ENCODE peak calls at places on chromosomes 16 and 17, in seven cellular contexts. One of them, this sample, is unnamed.

GRCh38 chr17:29138184-29138955 is 41.8 kb downstream of the MYO18A start:
- DNase-seq in epithelial cell of esophagus: peak
- DNase-seq in retinal pigment epithelial cell: no peak
- DNase-seq in fibroblast of pulmonary artery: no peak
- DNase-seq in heart right ventricle: no peak
- DNase-seq in lower lobe of right lung: no peak
- DNase-seq in WERI-Rb-1: no peak
- DNase-seq in this sample: no peak

GRCh38 chr16:9091867-9092281 is 430 bp downstream of the HAPSTR1 start:
- DNase-seq in epithelial cell of esophagus: peak
- DNase-seq in retinal pigment epithelial cell: no peak
- DNase-seq in fibroblast of pulmonary artery: peak
- DNase-seq in heart right ventricle: no peak
- DNase-seq in lower lobe of right lung: peak
- DNase-seq in WERI-Rb-1: peak
- DNase-seq in this sample: no peak

GRCh38 chr16:82454566-82454965 is 172.2 kb upstream of the CDH13 start:
- DNase-seq in epithelial cell of esophagus: no peak
- DNase-seq in retinal pigment epithelial cell: no peak
- DNase-seq in fibroblast of pulmonary artery: no peak
- DNase-seq in heart right ventricle: no peak
- DNase-seq in lower lobe of right lung: no peak
- DNase-seq in WERI-Rb-1: no peak
- DNase-seq in this sample: no peak

GRCh38 chr16:8096211-8096610 is 494.1 kb downstream of the TMEM114 start:
- DNase-seq in epithelial cell of esophagus: no peak
- DNase-seq in retinal pigment epithelial cell: no peak
- DNase-seq in fibroblast of pulmonary artery: no peak
- DNase-seq in heart right ventricle: no peak
- DNase-seq in lower lobe of right lung: no peak
- DNase-seq in WERI-Rb-1: peak
- DNase-seq in this sample: no peak

GRCh38 chr17:81060416-81060815 is 25.5 kb downstream of the BAIAP2 start:
- DNase-seq in epithelial cell of esophagus: no peak
- DNase-seq in retinal pigment epithelial cell: no peak
- DNase-seq in fibroblast of pulmonary artery: no peak
- DNase-seq in heart right ventricle: no peak
- DNase-seq in lower lobe of right lung: no peak
- DNase-seq in WERI-Rb-1: no peak
- DNase-seq in this sample: no peak

GRCh38 chr17:42171831-42172230 is 9.1 kb downstream of the KCNH4 start:
- DNase-seq in epithelial cell of esophagus: peak
- DNase-seq in retinal pigment epithelial cell: no peak
- DNase-seq in fibroblast of pulmonary artery: no peak
- DNase-seq in heart right ventricle: no peak
- DNase-seq in lower lobe of right lung: no peak
- DNase-seq in WERI-Rb-1: no peak
- DNase-seq in this sample: no peak

GRCh38 chr17:76872221-76872873 is 4.1 kb downstream of the MGAT5B start:
- DNase-seq in epithelial cell of esophagus: peak
- DNase-seq in retinal pigment epithelial cell: peak
- DNase-seq in fibroblast of pulmonary artery: peak
- DNase-seq in heart right ventricle: no peak
- DNase-seq in lower lobe of right lung: no peak
- DNase-seq in WERI-Rb-1: no peak
- DNase-seq in this sample: peak

GRCh38 chr17:28173071-28173561 is 130.6 kb downstream of the NLK start:
- DNase-seq in epithelial cell of esophagus: no peak
- DNase-seq in retinal pigment epithelial cell: no peak
- DNase-seq in fibroblast of pulmonary artery: no peak
- DNase-seq in heart right ventricle: no peak
- DNase-seq in lower lobe of right lung: no peak
- DNase-seq in WERI-Rb-1: no peak
- DNase-seq in this sample: no peak

GRCh38 chr17:27845264-27846041 is 45.1 kb upstream of the NOS2 start:
- DNase-seq in epithelial cell of esophagus: no peak
- DNase-seq in retinal pigment epithelial cell: no peak
- DNase-seq in fibroblast of pulmonary artery: no peak
- DNase-seq in heart right ventricle: no peak
- DNase-seq in lower lobe of right lung: no peak
- DNase-seq in WERI-Rb-1: no peak
- DNase-seq in this sample: no peak

GRCh38 chr17:5000237-5000639 is 2.5 kb downstream of the KIF1C start:
- DNase-seq in epithelial cell of esophagus: no peak
- DNase-seq in retinal pigment epithelial cell: no peak
- DNase-seq in fibroblast of pulmonary artery: peak
- DNase-seq in heart right ventricle: peak
- DNase-seq in lower lobe of right lung: peak
- DNase-seq in WERI-Rb-1: no peak
- DNase-seq in this sample: no peak

GRCh38 chr17:75263051-75263450 is 1.4 kb downstream of the MRPS7 start:
- DNase-seq in epithelial cell of esophagus: no peak
- DNase-seq in retinal pigment epithelial cell: no peak
- DNase-seq in fibroblast of pulmonary artery: no peak
- DNase-seq in heart right ventricle: no peak
- DNase-seq in lower lobe of right lung: no peak
- DNase-seq in WERI-Rb-1: no peak
- DNase-seq in this sample: no peak
- H3K4me3 ChIP-seq in epithelial cell of esophagus: peak
- H3K4me3 ChIP-seq in retinal pigment epithelial cell: no peak
- H3K4me3 ChIP-seq in fibroblast of pulmonary artery: no peak
- H3K4me3 ChIP-seq in heart right ventricle: peak
- H3K4me3 ChIP-seq in lower lobe of right lung: no peak
- H3K4me3 ChIP-seq in WERI-Rb-1: no peak
- H3K4me3 ChIP-seq in this sample: no peak

GRCh38 chr17:73877962-73878361 is 233.7 kb upstream of the SDK2 start:
- DNase-seq in epithelial cell of esophagus: no peak
- DNase-seq in retinal pigment epithelial cell: no peak
- DNase-seq in fibroblast of pulmonary artery: no peak
- DNase-seq in heart right ventricle: no peak
- DNase-seq in lower lobe of right lung: no peak
- DNase-seq in WERI-Rb-1: no peak
- DNase-seq in this sample: no peak

GRCh38 chr17:73879987-73880386 is 235.7 kb upstream of the SDK2 start:
- DNase-seq in epithelial cell of esophagus: no peak
- DNase-seq in retinal pigment epithelial cell: no peak
- DNase-seq in fibroblast of pulmonary artery: no peak
- DNase-seq in heart right ventricle: no peak
- DNase-seq in lower lobe of right lung: no peak
- DNase-seq in WERI-Rb-1: no peak
- DNase-seq in this sample: no peak

GRCh38 chr17:73875346-73875745 is 231.1 kb upstream of the SDK2 start:
- DNase-seq in epithelial cell of esophagus: no peak
- DNase-seq in retinal pigment epithelial cell: no peak
- DNase-seq in fibroblast of pulmonary artery: no peak
- DNase-seq in heart right ventricle: no peak
- DNase-seq in lower lobe of right lung: no peak
- DNase-seq in WERI-Rb-1: no peak
- DNase-seq in this sample: no peak

GRCh38 chr17:73882590-73882989 is 238.3 kb upstream of the SDK2 start:
- DNase-seq in epithelial cell of esophagus: no peak
- DNase-seq in retinal pigment epithelial cell: no peak
- DNase-seq in fibroblast of pulmonary artery: no peak
- DNase-seq in heart right ventricle: no peak
- DNase-seq in lower lobe of right lung: no peak
- DNase-seq in WERI-Rb-1: no peak
- DNase-seq in this sample: no peak

GRCh38 chr17:73878923-73879322 is 234.7 kb upstream of the SDK2 start:
- DNase-seq in epithelial cell of esophagus: no peak
- DNase-seq in retinal pigment epithelial cell: no peak
- DNase-seq in fibroblast of pulmonary artery: no peak
- DNase-seq in heart right ventricle: no peak
- DNase-seq in lower lobe of right lung: no peak
- DNase-seq in WERI-Rb-1: no peak
- DNase-seq in this sample: no peak
- H3K4me3 ChIP-seq in epithelial cell of esophagus: no peak
- H3K4me3 ChIP-seq in retinal pigment epithelial cell: no peak
- H3K4me3 ChIP-seq in fibroblast of pulmonary artery: no peak
- H3K4me3 ChIP-seq in heart right ventricle: no peak
- H3K4me3 ChIP-seq in lower lobe of right lung: no peak
- H3K4me3 ChIP-seq in WERI-Rb-1: no peak
- H3K4me3 ChIP-seq in this sample: no peak

DNA sequence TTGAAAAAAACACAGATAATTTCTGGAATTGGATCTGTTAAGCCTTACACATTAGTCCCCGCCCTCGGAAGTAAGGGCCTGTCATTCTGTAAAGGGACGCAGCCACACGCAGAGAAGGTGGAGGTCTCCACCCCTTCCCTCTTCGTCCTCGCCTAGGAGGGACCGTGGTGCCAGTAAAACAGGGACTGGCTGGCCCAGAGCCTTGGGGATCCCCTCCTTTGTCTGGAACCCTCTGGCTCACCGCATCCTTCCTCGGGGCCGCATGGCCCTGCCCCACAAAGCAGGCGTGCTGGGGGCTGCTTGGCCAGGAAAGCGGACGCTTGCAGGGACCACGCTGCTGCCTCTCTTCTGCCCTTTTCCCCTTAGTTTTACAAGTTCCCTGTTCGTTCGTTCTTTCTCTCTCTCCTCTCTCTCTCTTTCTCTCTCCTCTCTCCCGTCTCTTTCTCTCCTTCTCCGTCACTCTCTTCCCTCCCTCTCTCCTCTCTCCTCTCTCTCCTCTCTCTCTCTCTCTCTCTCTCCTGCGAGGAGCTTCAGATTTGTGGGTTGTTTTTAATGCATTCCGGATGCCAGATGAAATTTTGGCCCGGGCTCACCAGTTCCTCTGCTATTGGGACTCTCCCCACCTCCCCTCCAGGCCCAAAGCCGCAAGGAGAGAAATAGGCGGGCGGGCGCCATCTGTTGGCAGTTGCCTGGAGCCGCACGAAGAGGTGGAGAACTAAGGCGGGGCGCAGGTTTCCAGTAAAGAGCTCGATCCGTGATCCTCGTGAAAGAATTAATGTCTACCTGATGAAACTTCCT is 35.1 kb upstream of the CDRT4 start:
- DNase-seq in epithelial cell of esophagus: peak
- DNase-seq in retinal pigment epithelial cell: no peak
- DNase-seq in fibroblast of pulmonary artery: peak
- DNase-seq in heart right ventricle: peak
- DNase-seq in lower lobe of right lung: peak
- DNase-seq in WERI-Rb-1: peak
- DNase-seq in this sample: peak
- H3K4me3 ChIP-seq in epithelial cell of esophagus: no peak
- H3K4me3 ChIP-seq in retinal pigment epithelial cell: no peak
- H3K4me3 ChIP-seq in fibroblast of pulmonary artery: peak
- H3K4me3 ChIP-seq in heart right ventricle: peak
- H3K4me3 ChIP-seq in lower lobe of right lung: peak
- H3K4me3 ChIP-seq in WERI-Rb-1: no peak
- H3K4me3 ChIP-seq in this sample: peak

DNA sequence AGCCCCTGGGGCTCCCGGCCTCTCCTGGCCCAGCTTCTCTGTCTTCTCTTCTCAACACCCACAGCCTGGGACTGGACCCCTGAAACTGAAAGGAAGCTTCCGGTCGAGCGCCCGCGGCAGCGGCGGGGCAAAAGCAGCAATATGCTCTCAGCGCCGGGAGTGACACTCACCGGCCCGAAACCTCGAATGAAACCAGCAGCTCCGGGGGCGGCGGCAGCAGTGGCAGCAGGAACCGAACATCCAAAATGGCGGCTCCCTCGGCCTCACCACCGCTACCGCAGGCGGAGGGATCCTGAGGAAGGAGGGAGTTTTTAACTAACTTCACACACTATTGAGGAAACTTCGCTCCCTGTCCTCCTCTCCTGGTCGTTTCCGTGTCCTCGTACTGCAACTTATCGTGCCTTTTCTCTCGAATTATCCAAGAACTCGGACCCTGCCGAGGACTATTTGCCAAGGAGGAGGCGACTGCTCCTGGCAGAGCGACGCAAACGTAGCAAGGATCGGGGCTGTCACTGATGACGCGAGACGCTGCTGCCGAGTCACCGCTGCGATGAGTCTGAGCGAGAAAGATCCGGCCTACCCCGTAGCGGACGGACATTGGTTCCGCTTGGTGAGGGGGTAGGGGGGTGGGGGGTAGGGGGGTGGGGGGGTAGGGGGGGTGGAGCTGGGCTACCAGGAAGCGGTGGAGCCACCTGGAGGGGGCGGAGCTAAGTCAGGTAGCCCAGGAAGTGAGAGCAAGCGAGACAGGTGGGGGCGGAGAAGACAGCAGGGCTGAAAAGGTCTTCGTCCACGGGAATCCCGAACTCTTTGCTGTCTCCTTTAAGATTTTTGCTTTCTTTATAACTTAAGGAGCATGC is at the start of gene AP1G1:
- DNase-seq in epithelial cell of esophagus: peak
- DNase-seq in retinal pigment epithelial cell: peak
- DNase-seq in fibroblast of pulmonary artery: peak
- DNase-seq in heart right ventricle: peak
- DNase-seq in lower lobe of right lung: peak
- DNase-seq in WERI-Rb-1: peak
- DNase-seq in this sample: peak
- H3K4me3 ChIP-seq in epithelial cell of esophagus: peak
- H3K4me3 ChIP-seq in retinal pigment epithelial cell: peak
- H3K4me3 ChIP-seq in fibroblast of pulmonary artery: peak
- H3K4me3 ChIP-seq in heart right ventricle: peak
- H3K4me3 ChIP-seq in lower lobe of right lung: peak
- H3K4me3 ChIP-seq in WERI-Rb-1: peak
- H3K4me3 ChIP-seq in this sample: peak

GRCh38 chr16:1019234-1019933 is 37.8 kb downstream of the SOX8 start:
- DNase-seq in epithelial cell of esophagus: no peak
- DNase-seq in retinal pigment epithelial cell: peak
- DNase-seq in fibroblast of pulmonary artery: peak
- DNase-seq in heart right ventricle: peak
- DNase-seq in lower lobe of right lung: no peak
- DNase-seq in WERI-Rb-1: peak
- DNase-seq in this sample: peak
- H3K4me3 ChIP-seq in epithelial cell of esophagus: no peak
- H3K4me3 ChIP-seq in retinal pigment epithelial cell: no peak
- H3K4me3 ChIP-seq in fibroblast of pulmonary artery: peak
- H3K4me3 ChIP-seq in heart right ventricle: peak
- H3K4me3 ChIP-seq in lower lobe of right lung: peak
- H3K4me3 ChIP-seq in WERI-Rb-1: peak
- H3K4me3 ChIP-seq in this sample: peak

GRCh38 chr17:58331815-58332719 is 3.5 kb upstream of the TSPOAP1 start:
- DNase-seq in epithelial cell of esophagus: no peak
- DNase-seq in retinal pigment epithelial cell: no peak
- DNase-seq in fibroblast of pulmonary artery: no peak
- DNase-seq in heart right ventricle: peak
- DNase-seq in lower lobe of right lung: peak
- DNase-seq in WERI-Rb-1: no peak
- DNase-seq in this sample: no peak
- H3K4me3 ChIP-seq in epithelial cell of esophagus: no peak
- H3K4me3 ChIP-seq in retinal pigment epithelial cell: no peak
- H3K4me3 ChIP-seq in fibroblast of pulmonary artery: no peak
- H3K4me3 ChIP-seq in heart right ventricle: peak
- H3K4me3 ChIP-seq in lower lobe of right lung: peak
- H3K4me3 ChIP-seq in WERI-Rb-1: no peak
- H3K4me3 ChIP-seq in this sample: no peak

GRCh38 chr16:3012828-3013420 is at the start of gene CLDN9:
- DNase-seq in epithelial cell of esophagus: no peak
- DNase-seq in retinal pigment epithelial cell: no peak
- DNase-seq in fibroblast of pulmonary artery: no peak
- DNase-seq in heart right ventricle: no peak
- DNase-seq in lower lobe of right lung: no peak
- DNase-seq in WERI-Rb-1: peak
- DNase-seq in this sample: no peak
- H3K4me3 ChIP-seq in epithelial cell of esophagus: no peak
- H3K4me3 ChIP-seq in retinal pigment epithelial cell: peak
- H3K4me3 ChIP-seq in fibroblast of pulmonary artery: no peak
- H3K4me3 ChIP-seq in heart right ventricle: no peak
- H3K4me3 ChIP-seq in lower lobe of right lung: no peak
- H3K4me3 ChIP-seq in WERI-Rb-1: no peak
- H3K4me3 ChIP-seq in this sample: no peak

This sample was measured in BJ.